ENCODE peak calls at places on chromosomes 11 and 22, in six cellular contexts. V is CD4-positive, alpha-beta T cell; H is cardiac muscle cell; Q is fibroblast of lung; I is heart right ventricle; M is right cardiac atrium. G is an unnamed sample.

GRCh38 chr11:35943761-35944502 is at the start of gene LDLRAD3:
- DNase-seq in I (peak; percentile 60), Q (peak; percentile 87), V (no peak), M (peak; percentile 91), H (peak; percentile 93), G (peak; percentile 97)

GRCh38 chr11:116353517-116353916 is 419.3 kb downstream of the BUD13 start:
- DNase-seq in I (no peak), H (no peak), V (no peak), M (no peak), Q (no peak), G (no peak)

GRCh38 chr11:47329431-47329993 is 23.0 kb downstream of the MYBPC3 start:
- DNase-seq in H (no peak), I (no peak), Q (no peak), V (no peak), M (no peak), G (no peak)

GRCh38 chr22:42742940-42743339 is 22.3 kb upstream of the A4GALT start:
- DNase-seq in Q (no peak), M (peak; percentile 72), I (peak; percentile 73), H (no peak), V (no peak), G (no peak)

GRCh38 chr11:10376061-10376460 is 71.2 kb downstream of the ADM start:
- DNase-seq in M (no peak), H (peak; percentile 47), Q (peak; percentile 88), I (no peak), V (no peak), G (no peak)

GRCh38 chr22:47411006-47411405 is 648.6 kb downstream of the TBC1D22A start:
- DNase-seq in I (no peak), V (no peak), H (no peak), M (no peak), Q (no peak), G (no peak)

GRCh38 chr11:26806209-26806608 is 84.3 kb upstream of the SLC5A12 start:
- DNase-seq in I (no peak), V (no peak), H (peak; percentile 33), Q (peak; percentile 59), M (no peak), G (no peak)

GRCh38 chr11:71456831-71457230 is 3.8 kb downstream of the NADSYN1 start:
- DNase-seq in V (no peak), H (no peak), M (no peak), I (no peak), Q (no peak), G (no peak)

GRCh38 chr11:19938051-19938856 is 222.0 kb downstream of the DBX1 start:
- DNase-seq in I (peak; percentile 31), V (no peak), H (peak; percentile 72), Q (peak; percentile 55), M (peak; percentile 84), G (peak; percentile 44)

GRCh38 chr11:126360049-126360446 is 4.6 kb downstream of the ST3GAL4 start:
- DNase-seq in Q (no peak), V (no peak), H (no peak), M (no peak), I (no peak), G (no peak)

GRCh38 chr11:69521461-69521860 is 40.0 kb downstream of the LINC01488 start:
- DNase-seq in V (no peak), H (no peak), M (no peak), Q (no peak), I (no peak), G (no peak)

GRCh38 chr11:63663809-63664208 is 7.4 kb downstream of the ATL3 start:
- DNase-seq in I (no peak), V (no peak), H (peak; percentile 59), M (no peak), Q (peak; percentile 85), G (no peak)

GRCh38 chr11:4181780-4182721 is 87.5 kb downstream of the RRM1 start:
- DNase-seq in H (peak; percentile 64), Q (peak; percentile 37), M (peak; percentile 80), I (peak; percentile 21), V (no peak), G (peak; percentile 25)

GRCh38 chr22:39478461-39478860 is 21.6 kb downstream of the MGAT3 start:
- DNase-seq in H (no peak), V (no peak), Q (no peak), I (no peak), M (no peak), G (no peak)

GRCh38 chr11:57458410-57459111 is 1.8 kb upstream of the RTN4RL2 start:
- DNase-seq in Q (no peak), M (peak; percentile 87), V (no peak), I (peak; percentile 52), H (peak; percentile 50), G (peak; percentile 79)

GRCh38 chr11:103850419-103851165 is 185.8 kb upstream of the DDI1 start:
- DNase-seq in Q (no peak), H (no peak), M (no peak), V (no peak), I (no peak), G (no peak)

GRCh38 chr11:112388496-112388895 is 127.8 kb upstream of the PLET1 start:
- DNase-seq in H (no peak), I (no peak), Q (no peak), V (no peak), M (no peak), G (no peak)

GRCh38 chr22:45997775-45998637 is 21.0 kb upstream of the WNT7B start:
- DNase-seq in V (no peak), H (no peak), M (peak; percentile 76), Q (no peak), I (no peak), G (no peak)

GRCh38 chr11:94740083-94740974 is 27.8 kb upstream of the AMOTL1 start:
- DNase-seq in I (peak; percentile 54), V (no peak), M (peak; percentile 89), H (peak; percentile 21), Q (no peak), G (peak; percentile 82)

GRCh38 chr11:10456519-10456918 is 1.5 kb downstream of the AMPD3 start:
- DNase-seq in H (peak; percentile 8), I (no peak), V (no peak), M (no peak), Q (no peak), G (no peak)

GRCh38 chr11:94838027-94838610 is 70.0 kb downstream of the AMOTL1 start:
- DNase-seq in I (no peak), H (no peak), M (no peak), Q (no peak), V (no peak), G (no peak)

GRCh38 chr11:28139848-28140415 is 31.7 kb downstream of the METTL15 start:
- DNase-seq in I (no peak), M (no peak), Q (no peak), V (no peak), H (no peak), G (no peak)

GRCh38 chr11:28133146-28133545 is 25.0 kb downstream of the METTL15 start:
- DNase-seq in H (peak; percentile 28), V (no peak), Q (peak; percentile 48), M (no peak), I (no peak), G (no peak)

GRCh38 chr11:28142724-28143123 is 34.5 kb downstream of the METTL15 start:
- DNase-seq in Q (no peak), V (no peak), M (no peak), H (peak; percentile 39), I (no peak), G (peak; percentile 41)

GRCh38 chr11:28140689-28141455 is 32.7 kb downstream of the METTL15 start:
- DNase-seq in H (no peak), I (no peak), M (no peak), V (no peak), Q (no peak), G (no peak)

GRCh38 chr11:28137832-28138231 is 29.6 kb downstream of the METTL15 start:
- DNase-seq in V (no peak), M (no peak), I (no peak), Q (no peak), H (no peak), G (no peak)
- H3K9me3 ChIP-seq in V (peaks cover 31% of the 10 kb centered on the region), M (peaks cover 4% of the 10 kb centered on the region), I (peaks cover 17% of the 10 kb centered on the region), Q (peaks cover 2% of the 10 kb centered on the region), H (no peaks in the 10 kb centered on the region), G (peaks cover 50% of the 10 kb centered on the region)

DNA sequence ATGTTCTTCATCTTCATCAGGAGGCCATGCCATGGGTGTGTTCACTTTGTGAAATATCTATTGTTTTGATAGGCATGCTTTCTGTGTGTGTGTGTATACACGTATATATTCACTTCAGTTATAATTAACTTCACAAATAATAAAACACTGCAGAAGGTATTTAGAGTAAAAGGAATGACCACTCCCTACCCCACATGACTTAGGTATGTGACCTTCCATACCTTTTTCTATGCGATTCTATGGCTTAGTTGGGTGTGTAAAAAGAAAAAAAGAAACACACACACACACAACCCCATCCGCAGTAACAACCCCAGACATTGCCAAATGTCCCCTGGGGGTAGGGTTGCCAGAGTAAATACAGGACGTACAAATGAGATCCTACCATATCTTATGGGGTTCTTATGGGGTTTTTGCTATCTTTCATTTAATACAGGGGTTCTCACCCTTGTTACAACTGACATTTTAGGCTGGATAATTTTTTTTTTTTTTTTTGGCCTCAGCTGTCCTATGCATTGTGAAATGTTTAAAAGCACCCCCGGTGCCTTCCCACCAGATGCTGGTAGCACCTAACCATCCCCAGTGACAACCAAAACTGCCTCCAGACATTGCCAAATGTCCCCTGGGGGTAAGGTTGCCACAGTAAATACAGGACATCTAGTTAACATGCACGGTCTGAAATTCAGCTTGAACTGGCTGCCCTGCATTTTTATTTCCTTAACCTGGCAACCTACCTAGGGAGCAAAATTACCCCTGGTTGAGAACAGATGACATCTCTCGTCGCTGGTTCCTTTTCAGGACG is 72.2 kb downstream of the CYTH4 start:
- DNase-seq in M (no peak), H (no peak), I (no peak), Q (no peak), V (no peak), G (no peak)
- H3K27ac ChIP-seq in M (no peak overlapping the region), H (no peak overlapping the region), I (no peak overlapping the region), Q (no peak overlapping the region), V (no peak overlapping the region), G (no peak overlapping the region)

DNA sequence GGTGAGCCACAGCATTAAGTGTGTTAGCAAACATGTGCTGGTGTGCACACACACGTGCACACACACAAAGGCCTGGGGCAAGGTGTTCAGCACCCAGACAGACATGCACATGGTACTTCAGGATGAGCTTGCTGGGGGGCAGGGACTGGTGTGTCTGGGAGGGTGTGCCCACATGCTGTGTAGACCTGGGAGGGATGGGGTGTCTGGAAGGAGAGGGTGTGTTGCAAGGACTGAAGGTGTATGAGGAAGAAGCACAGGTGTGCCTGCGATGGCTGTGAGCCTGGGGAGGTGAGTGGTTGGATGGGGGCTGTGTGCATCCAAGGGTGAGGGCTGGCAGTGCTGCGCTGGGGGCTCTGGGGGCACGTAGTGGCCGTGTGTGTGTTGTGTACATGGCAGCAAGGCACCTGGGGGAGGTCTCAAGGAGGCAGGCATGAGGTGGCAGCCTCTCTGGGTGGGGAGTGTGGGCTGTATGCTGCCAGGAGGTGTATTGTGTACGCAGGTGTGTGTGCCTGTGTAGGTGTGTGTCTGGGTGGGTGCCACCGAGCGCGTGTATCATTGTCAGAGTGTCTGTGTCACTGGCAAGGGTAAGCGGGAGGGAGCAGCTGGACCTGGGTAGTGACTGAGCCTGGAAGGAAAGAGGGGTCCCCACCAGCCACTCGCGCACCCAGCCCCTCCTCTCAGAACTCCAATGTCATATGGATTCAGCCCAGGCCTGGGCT is 2.2 kb downstream of the NRXN2 start:
- DNase-seq in V (no peak), H (no peak), M (peak; percentile 20), I (no peak), Q (no peak), G (no peak)
- H3K27me3 ChIP-seq in V (peaks cover 28% of the 10 kb centered on the region), H (peaks cover 71% of the 10 kb centered on the region), M (no peaks in the 10 kb centered on the region), I (peaks cover 62% of the 10 kb centered on the region), Q (peaks cover 13% of the 10 kb centered on the region), G (peaks cover 67% of the 10 kb centered on the region)

DNA sequence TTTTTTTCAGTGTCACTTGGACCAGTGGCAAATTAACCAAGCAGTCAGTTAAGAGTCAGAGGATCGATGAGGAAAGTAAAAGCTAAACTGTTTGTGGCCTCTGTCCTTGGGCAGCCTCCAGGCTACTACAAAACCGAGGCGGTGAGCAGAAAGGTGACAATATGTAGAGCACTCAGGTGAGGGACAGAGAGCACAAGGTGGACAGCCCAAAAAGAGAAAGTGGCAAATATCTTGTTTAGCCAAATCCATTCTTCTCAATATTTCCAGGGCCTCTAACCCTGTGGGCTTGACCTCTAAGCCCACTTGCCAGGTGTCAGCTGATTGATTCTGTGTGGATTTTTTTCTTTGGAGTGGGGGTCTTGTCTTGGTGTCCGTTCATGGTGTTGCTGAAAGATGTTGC is 4202.2 kb upstream of the OR11H1 start:
- DNase-seq in I (no peak), H (no peak), V (no peak), M (no peak), Q (no peak), G (no peak)
- H3K9me3 ChIP-seq in I (peaks cover 27% of the 10 kb centered on the region), H (peaks cover 13% of the 10 kb centered on the region), V (peaks cover 12% of the 10 kb centered on the region), M (no peaks in the 10 kb centered on the region), Q (no peaks in the 10 kb centered on the region), G (peaks cover 25% of the 10 kb centered on the region)